ENCODE peak calls at places on chromosome 15, in nine cellular contexts. One of them, this sample, is unnamed. For H3K27me3 and H3K4me1, the result is how much of the 10 kb centered on the place peaks cover.

GRCh38 chr15:39139431-39140059 is 441.3 kb upstream of the THBS1 start:
- DNase-seq in body of pancreas: no peak
- DNase-seq in small intestine: no peak
- DNase-seq in CD8-positive, alpha-beta memory T cell: no peak
- DNase-seq in tibial artery: no peak
- DNase-seq in HAP-1: no peak
- DNase-seq in PC-9: no peak
- DNase-seq in psoas muscle: no peak
- DNase-seq in fibroblast of lung: no peak
- DNase-seq in this sample: no peak

GRCh38 chr15:50824507-50824906 is 59.0 kb upstream of the SPPL2A start:
- DNase-seq in psoas muscle: no peak
- DNase-seq in CD8-positive, alpha-beta memory T cell: no peak
- DNase-seq in PC-9: no peak
- DNase-seq in small intestine: no peak
- DNase-seq in body of pancreas: no peak
- DNase-seq in fibroblast of lung: peak
- DNase-seq in tibial artery: no peak
- DNase-seq in HAP-1: no peak
- DNase-seq in this sample: no peak

GRCh38 chr15:83764201-83764839 is 110.4 kb downstream of the ADAMTSL3 start:
- DNase-seq in tibial artery: no peak
- DNase-seq in small intestine: no peak
- DNase-seq in fibroblast of lung: no peak
- DNase-seq in PC-9: no peak
- DNase-seq in body of pancreas: no peak
- DNase-seq in HAP-1: no peak
- DNase-seq in psoas muscle: no peak
- DNase-seq in CD8-positive, alpha-beta memory T cell: no peak
- DNase-seq in this sample: peak

GRCh38 chr15:34161329-34161953 is 48.5 kb downstream of the KATNBL1 start:
- DNase-seq in tibial artery: no peak
- DNase-seq in HAP-1: no peak
- DNase-seq in psoas muscle: no peak
- DNase-seq in fibroblast of lung: no peak
- DNase-seq in small intestine: no peak
- DNase-seq in CD8-positive, alpha-beta memory T cell: no peak
- DNase-seq in PC-9: peak
- DNase-seq in body of pancreas: no peak
- DNase-seq in this sample: no peak

GRCh38 chr15:88376574-88377174 is 90.5 kb downstream of the MRPL46 start:
- DNase-seq in fibroblast of lung: peak
- DNase-seq in small intestine: no peak
- DNase-seq in PC-9: no peak
- DNase-seq in tibial artery: no peak
- DNase-seq in HAP-1: no peak
- DNase-seq in psoas muscle: no peak
- DNase-seq in CD8-positive, alpha-beta memory T cell: no peak
- DNase-seq in body of pancreas: no peak
- DNase-seq in this sample: no peak

GRCh38 chr15:100718075-100718980 is 115.9 kb downstream of the ASB7 start:
- DNase-seq in CD8-positive, alpha-beta memory T cell: no peak
- DNase-seq in tibial artery: no peak
- DNase-seq in fibroblast of lung: no peak
- DNase-seq in PC-9: peak
- DNase-seq in psoas muscle: no peak
- DNase-seq in HAP-1: no peak
- DNase-seq in small intestine: peak
- DNase-seq in body of pancreas: no peak
- DNase-seq in this sample: no peak

GRCh38 chr15:92365079-92365478 is 28.6 kb upstream of the ST8SIA2 start:
- DNase-seq in psoas muscle: no peak
- DNase-seq in HAP-1: no peak
- DNase-seq in body of pancreas: no peak
- DNase-seq in fibroblast of lung: peak
- DNase-seq in CD8-positive, alpha-beta memory T cell: no peak
- DNase-seq in PC-9: peak
- DNase-seq in tibial artery: no peak
- DNase-seq in small intestine: peak
- DNase-seq in this sample: no peak

GRCh38 chr15:93213281-93213680 is 124.3 kb upstream of the RGMA start:
- DNase-seq in CD8-positive, alpha-beta memory T cell: no peak
- DNase-seq in small intestine: no peak
- DNase-seq in psoas muscle: peak
- DNase-seq in PC-9: no peak
- DNase-seq in tibial artery: no peak
- DNase-seq in body of pancreas: no peak
- DNase-seq in HAP-1: no peak
- DNase-seq in fibroblast of lung: no peak
- DNase-seq in this sample: peak

GRCh38 chr15:56261854-56262509 is 18.3 kb upstream of the RFX7 start:
- DNase-seq in PC-9: peak
- DNase-seq in body of pancreas: no peak
- DNase-seq in HAP-1: no peak
- DNase-seq in small intestine: peak
- DNase-seq in tibial artery: no peak
- DNase-seq in CD8-positive, alpha-beta memory T cell: no peak
- DNase-seq in fibroblast of lung: no peak
- DNase-seq in psoas muscle: no peak
- DNase-seq in this sample: no peak

GRCh38 chr15:26873846-26874245 is 7.0 kb downstream of the GABRA5 start:
- DNase-seq in CD8-positive, alpha-beta memory T cell: no peak
- DNase-seq in body of pancreas: no peak
- DNase-seq in fibroblast of lung: peak
- DNase-seq in psoas muscle: no peak
- DNase-seq in tibial artery: no peak
- DNase-seq in PC-9: no peak
- DNase-seq in small intestine: no peak
- DNase-seq in HAP-1: no peak
- DNase-seq in this sample: no peak

GRCh38 chr15:88630141-88630721 is 8.6 kb upstream of the ISG20 start:
- DNase-seq in tibial artery: peak
- DNase-seq in small intestine: peak
- DNase-seq in body of pancreas: no peak
- DNase-seq in HAP-1: no peak
- DNase-seq in fibroblast of lung: no peak
- DNase-seq in PC-9: no peak
- DNase-seq in CD8-positive, alpha-beta memory T cell: no peak
- DNase-seq in psoas muscle: no peak
- DNase-seq in this sample: no peak

GRCh38 chr15:50702762-50703334 is 16.3 kb upstream of the TRPM7 start:
- DNase-seq in tibial artery: no peak
- DNase-seq in small intestine: no peak
- DNase-seq in CD8-positive, alpha-beta memory T cell: no peak
- DNase-seq in fibroblast of lung: no peak
- DNase-seq in PC-9: no peak
- DNase-seq in HAP-1: no peak
- DNase-seq in psoas muscle: no peak
- DNase-seq in body of pancreas: no peak
- DNase-seq in this sample: no peak

GRCh38 chr15:57153140-57153539 is 223.2 kb upstream of the CGNL1 start:
- DNase-seq in fibroblast of lung: peak
- DNase-seq in small intestine: no peak
- DNase-seq in PC-9: no peak
- DNase-seq in body of pancreas: no peak
- DNase-seq in CD8-positive, alpha-beta memory T cell: no peak
- DNase-seq in HAP-1: no peak
- DNase-seq in psoas muscle: no peak
- DNase-seq in tibial artery: no peak
- DNase-seq in this sample: no peak

GRCh38 chr15:60914360-60914759 is 314.7 kb downstream of the RORA start:
- DNase-seq in CD8-positive, alpha-beta memory T cell: no peak
- DNase-seq in body of pancreas: no peak
- DNase-seq in fibroblast of lung: peak
- DNase-seq in tibial artery: no peak
- DNase-seq in HAP-1: no peak
- DNase-seq in PC-9: no peak
- DNase-seq in small intestine: no peak
- DNase-seq in psoas muscle: no peak
- DNase-seq in this sample: no peak

GRCh38 chr15:101504866-101505609 is 15.5 kb upstream of the PCSK6 start:
- DNase-seq in PC-9: peak
- DNase-seq in psoas muscle: no peak
- DNase-seq in fibroblast of lung: no peak
- DNase-seq in CD8-positive, alpha-beta memory T cell: no peak
- DNase-seq in HAP-1: no peak
- DNase-seq in tibial artery: no peak
- DNase-seq in body of pancreas: no peak
- DNase-seq in small intestine: no peak
- DNase-seq in this sample: no peak

DNA sequence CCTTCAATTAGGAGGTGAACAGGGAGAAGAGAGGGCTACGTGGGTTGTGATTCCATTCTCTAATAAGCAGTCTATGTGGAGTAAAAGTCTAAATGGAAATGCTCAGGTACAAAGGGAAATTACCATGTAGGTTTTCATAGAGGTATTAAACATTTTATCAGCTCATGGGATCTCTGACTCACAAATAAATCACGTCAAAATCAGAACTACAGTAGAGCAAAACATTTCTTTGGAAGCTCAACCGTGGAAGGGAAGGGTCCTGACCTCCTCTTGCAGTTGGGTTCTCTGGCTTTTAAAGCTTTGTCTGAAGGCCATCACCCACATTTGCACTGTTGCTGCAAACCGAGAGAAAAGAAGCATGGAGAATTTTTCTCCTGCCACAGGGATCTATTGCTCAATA is 24.1 kb upstream of the PGPEP1L start:
- DNase-seq in HAP-1: no peak
- DNase-seq in tibial artery: no peak
- DNase-seq in psoas muscle: no peak
- DNase-seq in small intestine: no peak
- DNase-seq in PC-9: no peak
- DNase-seq in body of pancreas: no peak
- DNase-seq in fibroblast of lung: no peak
- DNase-seq in CD8-positive, alpha-beta memory T cell: no peak
- DNase-seq in this sample: no peak
- H3K27me3 ChIP-seq in HAP-1: under half
- H3K27me3 ChIP-seq in tibial artery: under half
- H3K27me3 ChIP-seq in psoas muscle: under half
- H3K27me3 ChIP-seq in small intestine: under half
- H3K27me3 ChIP-seq in PC-9: under half
- H3K27me3 ChIP-seq in body of pancreas: under half
- H3K27me3 ChIP-seq in fibroblast of lung: under half
- H3K27me3 ChIP-seq in CD8-positive, alpha-beta memory T cell: under half
- H3K27me3 ChIP-seq in this sample: under half

GRCh38 chr15:73394782-73395181 is 26.0 kb upstream of the HCN4 start:
- DNase-seq in psoas muscle: no peak
- DNase-seq in CD8-positive, alpha-beta memory T cell: no peak
- DNase-seq in small intestine: no peak
- DNase-seq in PC-9: no peak
- DNase-seq in body of pancreas: no peak
- DNase-seq in tibial artery: no peak
- DNase-seq in fibroblast of lung: no peak
- DNase-seq in HAP-1: no peak
- DNase-seq in this sample: peak

GRCh38 chr15:73389539-73389938 is 20.8 kb upstream of the HCN4 start:
- DNase-seq in psoas muscle: no peak
- DNase-seq in fibroblast of lung: no peak
- DNase-seq in CD8-positive, alpha-beta memory T cell: no peak
- DNase-seq in PC-9: no peak
- DNase-seq in tibial artery: peak
- DNase-seq in body of pancreas: no peak
- DNase-seq in HAP-1: no peak
- DNase-seq in small intestine: peak
- DNase-seq in this sample: no peak

GRCh38 chr15:73391128-73391864 is 22.5 kb upstream of the HCN4 start:
- DNase-seq in fibroblast of lung: no peak
- DNase-seq in HAP-1: no peak
- DNase-seq in psoas muscle: no peak
- DNase-seq in PC-9: no peak
- DNase-seq in body of pancreas: no peak
- DNase-seq in tibial artery: peak
- DNase-seq in small intestine: no peak
- DNase-seq in CD8-positive, alpha-beta memory T cell: no peak
- DNase-seq in this sample: no peak

GRCh38 chr15:73389971-73390544 is 21.3 kb upstream of the HCN4 start:
- DNase-seq in HAP-1: no peak
- DNase-seq in CD8-positive, alpha-beta memory T cell: no peak
- DNase-seq in fibroblast of lung: no peak
- DNase-seq in small intestine: peak
- DNase-seq in PC-9: no peak
- DNase-seq in body of pancreas: no peak
- DNase-seq in psoas muscle: no peak
- DNase-seq in tibial artery: no peak
- DNase-seq in this sample: no peak

GRCh38 chr15:73392025-73392424 is 23.3 kb upstream of the HCN4 start:
- DNase-seq in fibroblast of lung: no peak
- DNase-seq in body of pancreas: no peak
- DNase-seq in small intestine: no peak
- DNase-seq in PC-9: no peak
- DNase-seq in HAP-1: no peak
- DNase-seq in CD8-positive, alpha-beta memory T cell: no peak
- DNase-seq in psoas muscle: no peak
- DNase-seq in tibial artery: no peak
- DNase-seq in this sample: no peak
- H3K4me3 ChIP-seq in fibroblast of lung: no peak
- H3K4me3 ChIP-seq in body of pancreas: no peak
- H3K4me3 ChIP-seq in small intestine: no peak
- H3K4me3 ChIP-seq in PC-9: no peak
- H3K4me3 ChIP-seq in HAP-1: no peak
- H3K4me3 ChIP-seq in CD8-positive, alpha-beta memory T cell: no peak
- H3K4me3 ChIP-seq in psoas muscle: no peak
- H3K4me3 ChIP-seq in tibial artery: no peak
- H3K4me3 ChIP-seq in this sample: no peak

GRCh38 chr15:35756588-35756987 is 210.6 kb upstream of the DPH6 start:
- DNase-seq in CD8-positive, alpha-beta memory T cell: no peak
- DNase-seq in small intestine: no peak
- DNase-seq in HAP-1: no peak
- DNase-seq in PC-9: no peak
- DNase-seq in psoas muscle: no peak
- DNase-seq in body of pancreas: no peak
- DNase-seq in fibroblast of lung: no peak
- DNase-seq in tibial artery: no peak
- DNase-seq in this sample: no peak
- H3K4me1 ChIP-seq in CD8-positive, alpha-beta memory T cell: under half
- H3K4me1 ChIP-seq in small intestine: under half
- H3K4me1 ChIP-seq in HAP-1: under half
- H3K4me1 ChIP-seq in PC-9: under half
- H3K4me1 ChIP-seq in psoas muscle: under half
- H3K4me1 ChIP-seq in body of pancreas: under half
- H3K4me1 ChIP-seq in fibroblast of lung: under half
- H3K4me1 ChIP-seq in tibial artery: under half
- H3K4me1 ChIP-seq in this sample: under half

DNA sequence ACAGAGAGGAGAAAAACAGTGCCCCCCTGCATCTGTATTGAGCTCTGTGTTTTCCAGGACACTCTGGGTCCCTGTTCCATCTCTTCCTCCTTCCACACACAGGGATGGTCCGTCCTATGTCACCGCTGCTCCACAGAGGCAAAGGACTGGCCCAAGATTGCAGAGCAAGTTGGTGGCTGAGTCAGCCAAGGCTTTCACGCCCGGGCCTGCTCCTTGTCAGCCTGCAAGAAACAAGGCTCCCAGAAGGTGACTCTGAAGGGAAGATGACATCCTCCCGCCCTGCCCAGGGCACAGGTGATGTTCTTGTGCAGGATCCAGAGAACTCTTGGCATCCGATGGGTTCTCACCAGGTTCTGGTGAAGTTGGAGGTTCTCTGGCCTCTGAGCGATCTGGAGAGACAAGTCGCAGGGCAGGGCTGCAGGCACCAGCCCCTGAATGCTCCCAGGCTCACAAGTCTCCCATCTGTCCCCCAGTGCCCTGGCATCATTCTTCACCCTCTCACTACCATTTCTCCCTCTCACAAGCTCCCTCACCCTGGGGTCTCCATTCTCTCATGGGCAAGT is 138.6 kb downstream of the MEGF11 start:
- DNase-seq in PC-9: no peak
- DNase-seq in HAP-1: no peak
- DNase-seq in CD8-positive, alpha-beta memory T cell: no peak
- DNase-seq in body of pancreas: no peak
- DNase-seq in fibroblast of lung: no peak
- DNase-seq in tibial artery: no peak
- DNase-seq in psoas muscle: no peak
- DNase-seq in small intestine: no peak
- DNase-seq in this sample: no peak
- H3K27me3 ChIP-seq in PC-9: half or more
- H3K27me3 ChIP-seq in HAP-1: half or more
- H3K27me3 ChIP-seq in CD8-positive, alpha-beta memory T cell: under half
- H3K27me3 ChIP-seq in body of pancreas: under half
- H3K27me3 ChIP-seq in fibroblast of lung: under half
- H3K27me3 ChIP-seq in tibial artery: under half
- H3K27me3 ChIP-seq in psoas muscle: under half
- H3K27me3 ChIP-seq in small intestine: under half
- H3K27me3 ChIP-seq in this sample: under half